ENCODE peak calls at places on chromosome 7, in nine cellular contexts. L is AG09309, H is cardiac muscle cell, X is brain microvascular endothelial cell, J is IMR-90, Z is A549, U is mammary epithelial cell, O is NT2/D1, N is uterus. B is an unnamed sample.

GRCh38 chr7:26675143-26675887 is 189.1 kb downstream of the SKAP2 start:
- DNase-seq in U (peak), O (no peak), L (no peak), N (no peak), Z (no peak), X (no peak), J (peak), H (no peak), B (no peak)

GRCh38 chr7:134773164-134773563 is 6.3 kb upstream of the CALD1 start:
- DNase-seq in J (no peak), O (no peak), L (no peak), U (no peak), H (no peak), N (no peak), Z (no peak), X (no peak), B (no peak)

GRCh38 chr7:6628045-6628444 is 9.1 kb upstream of the ZNF316 start:
- DNase-seq in Z (no peak), L (no peak), J (no peak), X (no peak), U (peak), N (no peak), H (no peak), O (no peak), B (no peak)

GRCh38 chr7:39888171-39888853 is 61.7 kb upstream of the CDK13 start:
- DNase-seq in O (no peak), H (no peak), Z (no peak), N (no peak), J (no peak), L (no peak), X (no peak), U (no peak), B (no peak)

GRCh38 chr7:50333266-50333665 is 28.8 kb downstream of the IKZF1 start:
- DNase-seq in J (no peak), U (no peak), L (no peak), O (no peak), Z (no peak), N (no peak), X (no peak), H (no peak), B (no peak)

GRCh38 chr7:130673066-130673465 is 4.5 kb upstream of the COPG2 start:
- DNase-seq in J (no peak), N (no peak), Z (no peak), L (no peak), U (no peak), H (peak), X (no peak), O (no peak), B (no peak)

GRCh38 chr7:45161138-45161537 is 3.5 kb downstream of the RAMP3 start:
- DNase-seq in N (no peak), Z (no peak), H (no peak), J (no peak), L (no peak), X (no peak), U (no peak), O (no peak), B (no peak)

GRCh38 chr7:85102813-85103350 is 84.0 kb downstream of the SEMA3D start:
- DNase-seq in J (peak), L (peak), H (peak), Z (no peak), X (no peak), U (no peak), N (no peak), O (no peak), B (no peak)

GRCh38 chr7:95621404-95621803 is 25.1 kb upstream of the PDK4 start:
- DNase-seq in Z (no peak), X (no peak), H (no peak), U (no peak), L (no peak), O (no peak), N (no peak), J (no peak), B (no peak)

GRCh38 chr7:48096273-48096672 is 7.2 kb downstream of the UPP1 start:
- DNase-seq in N (no peak), Z (no peak), L (no peak), H (no peak), O (no peak), U (no peak), X (no peak), J (no peak), B (no peak)

GRCh38 chr7:95476072-95476845 is 9.5 kb upstream of the ASB4 start:
- DNase-seq in O (no peak), U (no peak), L (no peak), X (peak), Z (peak), H (peak), J (no peak), N (no peak), B (no peak)

GRCh38 chr7:99623702-99624447 is 7.1 kb downstream of the ZSCAN25 start:
- DNase-seq in U (no peak), N (no peak), Z (no peak), H (no peak), O (no peak), X (no peak), J (no peak), L (no peak), B (no peak)

GRCh38 chr7:97801108-97801507 is 69.2 kb downstream of the TAC1 start:
- DNase-seq in L (no peak), J (no peak), H (no peak), X (no peak), U (no peak), Z (no peak), N (no peak), O (no peak), B (no peak)

GRCh38 chr7:7306231-7306630 is 123.9 kb downstream of the C1GALT1 start:
- DNase-seq in J (no peak), L (no peak), O (no peak), X (no peak), U (no peak), H (no peak), N (no peak), Z (no peak), B (no peak)

GRCh38 chr7:101754432-101755159 is 62.8 kb upstream of the CUX1 start:
- DNase-seq in J (peak), X (peak), L (no peak), U (peak), O (no peak), N (peak), Z (peak), H (peak), B (no peak)

GRCh38 chr7:126041472-126041871 is 1111.8 kb upstream of the POT1 start:
- DNase-seq in H (no peak), N (no peak), U (no peak), Z (no peak), L (no peak), X (no peak), J (no peak), O (no peak), B (no peak)

GRCh38 chr7:5667391-5667790 is 114.1 kb downstream of the RNF216 start:
- DNase-seq in N (no peak), X (no peak), O (no peak), H (no peak), J (peak), U (no peak), L (no peak), Z (no peak), B (no peak)

GRCh38 chr7:36209814-36210183 is 56.7 kb downstream of the EEPD1 start:
- DNase-seq in N (no peak), J (no peak), U (no peak), O (no peak), Z (no peak), L (no peak), H (no peak), X (no peak), B (no peak)

GRCh38 chr7:106476751-106477150 is 184.2 kb downstream of the CCDC71L start:
- DNase-seq in J (no peak), U (no peak), L (no peak), X (no peak), O (no peak), H (no peak), Z (no peak), N (no peak), B (no peak)

GRCh38 chr7:94394399-94395140 is at the start of gene COL1A2:
- DNase-seq in X (peak), L (peak), O (no peak), J (peak), H (peak), U (no peak), N (peak), Z (no peak), B (peak)

GRCh38 chr7:94395141-94396041 is 696 bp downstream of the COL1A2 start:
- DNase-seq in J (peak), O (peak), H (peak), U (peak), N (peak), Z (peak), X (peak), L (no peak), B (peak)

GRCh38 chr7:94396044-94396443 is 1.3 kb downstream of the COL1A2 start:
- DNase-seq in O (no peak), L (no peak), Z (no peak), N (peak), J (peak), U (no peak), X (peak), H (peak), B (no peak)

GRCh38 chr7:94397721-94398120 is 3.0 kb downstream of the COL1A2 start:
- DNase-seq in Z (no peak), L (no peak), J (no peak), H (peak), O (no peak), N (no peak), X (no peak), U (no peak), B (no peak)

DNA sequence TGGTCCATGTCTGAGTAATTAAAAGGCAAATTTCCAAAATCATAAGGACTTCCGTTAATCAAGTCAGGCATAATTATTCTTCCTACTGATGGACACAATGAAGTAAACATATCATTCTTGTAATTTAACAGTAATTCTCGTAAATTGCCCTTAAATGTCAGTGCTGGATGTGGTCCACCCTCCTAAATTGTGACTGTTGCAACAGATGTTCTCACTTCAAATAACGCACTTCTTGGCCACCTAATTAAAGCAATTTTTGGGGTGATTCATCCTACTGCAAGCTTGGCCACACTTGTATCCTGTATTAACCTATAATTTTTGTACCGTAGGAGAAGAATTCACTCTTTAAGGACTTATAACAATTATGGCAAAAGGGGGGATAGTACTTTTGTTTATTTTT is 1.9 kb downstream of the COL1A2 start:
- DNase-seq in X (no peak), O (no peak), Z (no peak), U (no peak), H (peak), J (no peak), L (no peak), N (peak), B (no peak)
- H3K4me3 ChIP-seq in X (peak), O (no peak), Z (no peak), U (no peak), H (no peak), J (peak), L (peak), N (peak), B (peak)

GRCh38 chr7:87545760-87546159 is 54.9 kb downstream of the ABCB1 start:
- DNase-seq in N (no peak), J (no peak), X (no peak), L (no peak), O (no peak), U (no peak), H (no peak), Z (no peak), B (no peak)

GRCh38 chr7:87538052-87538451 is 62.6 kb upstream of the ABCB4 start:
- DNase-seq in J (no peak), N (no peak), Z (no peak), L (no peak), U (no peak), X (no peak), H (no peak), O (no peak), B (no peak)

GRCh38 chr7:87543623-87544022 is 57.1 kb downstream of the ABCB1 start:
- DNase-seq in L (no peak), U (no peak), J (peak), N (no peak), X (no peak), O (no peak), Z (no peak), H (no peak), B (no peak)

GRCh38 chr7:87541648-87542047 is 59.0 kb downstream of the ABCB1 start:
- DNase-seq in U (no peak), H (no peak), J (no peak), O (no peak), Z (no peak), N (no peak), L (no peak), X (no peak), B (no peak)
- H3K4me3 ChIP-seq in U (no peak), H (no peak), J (no peak), O (no peak), Z (no peak), N (no peak), L (no peak), X (no peak), B (no peak)

GRCh38 chr7:729154-730000 is 2.3 kb upstream of the PRKAR1B start:
- DNase-seq in J (no peak), U (no peak), O (no peak), L (no peak), Z (no peak), H (no peak), X (no peak), N (no peak), B (no peak)

GRCh38 chr7:727806-728460 is 852 bp upstream of the PRKAR1B start:
- DNase-seq in J (peak), O (no peak), N (no peak), L (no peak), U (no peak), Z (no peak), H (peak), X (no peak), B (no peak)

GRCh38 chr7:727104-727805 is at the start of gene PRKAR1B:
- DNase-seq in L (no peak), U (no peak), N (no peak), Z (peak), H (no peak), O (no peak), X (no peak), J (no peak), B (no peak)

GRCh38 chr7:726854-727103 is 280 bp downstream of the DNAAF5 start:
- DNase-seq in H (no peak), U (no peak), X (no peak), L (no peak), N (no peak), O (no peak), J (no peak), Z (no peak), B (no peak)

GRCh38 chr7:728602-729001 is 1.5 kb upstream of the PRKAR1B start:
- DNase-seq in Z (no peak), J (no peak), N (no peak), X (no peak), H (no peak), U (no peak), O (no peak), L (no peak), B (no peak)
- H3K4me3 ChIP-seq in Z (no peak), J (no peak), N (no peak), X (no peak), H (no peak), U (no peak), O (no peak), L (no peak), B (no peak)

DNA sequence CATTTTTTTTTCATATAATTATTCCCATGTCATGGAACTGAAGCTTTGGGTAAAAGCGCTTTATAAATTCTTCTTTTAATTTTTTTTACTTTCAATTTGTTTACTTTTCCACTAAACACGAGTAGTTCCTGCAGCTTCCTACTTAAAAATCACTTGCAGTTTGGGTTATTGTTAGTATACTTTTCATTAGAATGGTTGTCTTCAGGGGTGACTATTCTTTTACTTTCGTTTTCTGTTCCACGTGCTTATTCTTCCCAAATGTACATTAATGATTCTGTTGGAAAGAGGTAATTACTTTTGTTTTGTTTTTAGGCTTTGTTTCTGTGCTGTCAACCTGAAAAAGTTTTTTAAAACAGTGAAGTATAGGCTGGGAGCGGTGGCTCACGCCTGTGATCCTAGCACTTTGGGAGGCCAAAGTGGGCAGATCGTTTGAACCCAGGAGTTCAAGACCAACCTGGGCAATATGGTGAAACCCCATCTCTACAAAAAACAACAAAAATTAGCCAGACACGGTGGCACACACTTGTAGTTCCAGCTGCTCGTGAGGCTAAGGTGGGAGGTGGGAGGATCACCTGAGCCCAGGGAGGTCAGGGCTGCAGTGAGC is 5.2 kb upstream of the CFAP69 start:
- DNase-seq in N (no peak), Z (no peak), L (no peak), H (no peak), X (no peak), J (no peak), O (no peak), U (no peak), B (no peak)
- H3K4me3 ChIP-seq in N (no peak), Z (no peak), L (no peak), H (no peak), X (no peak), J (no peak), O (no peak), U (no peak), B (no peak)

GRCh38 chr7:150735596-150736358 is 1.4 kb upstream of the GIMAP5 start:
- DNase-seq in J (no peak), O (peak), U (no peak), N (no peak), Z (no peak), X (no peak), H (no peak), L (no peak), B (no peak)

GRCh38 chr7:150738092-150739044 is 1.1 kb downstream of the GIMAP5 start:
- DNase-seq in O (no peak), H (no peak), U (peak), L (no peak), J (no peak), N (no peak), X (no peak), Z (no peak), B (no peak)

GRCh38 chr7:150739045-150739432 is 1.8 kb downstream of the GIMAP5 start:
- DNase-seq in X (no peak), Z (no peak), H (no peak), U (no peak), O (no peak), L (no peak), N (no peak), J (no peak), B (no peak)

GRCh38 chr7:150736864-150737263 is 354 bp upstream of the GIMAP5 start:
- DNase-seq in L (no peak), J (no peak), Z (no peak), H (no peak), N (no peak), O (no peak), U (no peak), X (no peak), B (no peak)

GRCh38 chr7:150737265-150738055 is at the start of gene GIMAP5:
- DNase-seq in H (no peak), O (no peak), X (no peak), J (no peak), N (no peak), L (no peak), Z (no peak), U (no peak), B (peak)
- H3K4me3 ChIP-seq in H (no peak), O (no peak), X (no peak), J (no peak), N (peak), L (no peak), Z (no peak), U (no peak), B (peak)

DNA sequence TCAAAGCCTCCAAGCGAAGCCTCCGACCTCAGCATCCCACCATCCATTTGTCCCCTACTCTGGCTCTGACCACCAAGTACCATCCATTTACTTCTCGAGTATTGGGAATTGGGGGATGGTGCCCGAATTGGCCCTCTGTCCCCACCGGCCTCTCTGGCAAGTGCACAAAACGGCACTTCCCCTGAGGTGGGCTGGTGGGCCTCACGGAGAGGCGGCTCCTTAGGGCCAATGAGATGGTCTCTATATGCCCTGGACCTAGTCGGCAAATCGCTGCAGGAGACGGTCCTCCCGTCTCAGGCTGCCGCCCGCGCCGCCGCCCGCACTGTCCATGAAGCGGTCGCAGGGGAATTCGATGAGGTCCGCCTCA is 2.8 kb downstream of the TRIL start:
- DNase-seq in H (no peak), U (no peak), O (no peak), J (no peak), X (no peak), Z (no peak), N (no peak), L (no peak), B (no peak)
- H3K4me3 ChIP-seq in H (no peak), U (peak), O (no peak), J (no peak), X (no peak), Z (peak), N (no peak), L (no peak), B (peak)

GRCh38 chr7:31335161-31335888 is 5.2 kb downstream of the NEUROD6 start:
- DNase-seq in N (no peak), X (no peak), O (no peak), L (no peak), U (no peak), Z (no peak), J (no peak), H (peak), B (peak)
- H3K4me3 ChIP-seq in N (no peak), X (no peak), O (no peak), L (no peak), U (no peak), Z (no peak), J (no peak), H (no peak), B (no peak)

GRCh38 chr7:154929006-154929726 is 73.8 kb downstream of the PAXIP1 start:
- DNase-seq in O (no peak), J (no peak), N (no peak), Z (no peak), U (peak), H (peak), X (no peak), L (no peak), B (no peak)
- H3K4me3 ChIP-seq in O (peak), J (peak), N (peak), Z (peak), U (peak), H (no peak), X (peak), L (peak), B (peak)

GRCh38 chr7:156638443-156639077 is 2.0 kb upstream of the RNF32 start:
- DNase-seq in N (no peak), L (no peak), J (no peak), X (no peak), H (no peak), Z (no peak), O (no peak), U (no peak), B (no peak)
- H3K4me3 ChIP-seq in N (no peak), L (no peak), J (no peak), X (no peak), H (no peak), Z (no peak), O (no peak), U (no peak), B (no peak)